ENCODE peak calls at places on chromosome 19, in nine cellular contexts. One of them, this sample, is unnamed.

GRCh38 chr19:397321-397720 is 11.6 kb downstream of the C2CD4C start:
- DNase-seq in uterus: no peak
- DNase-seq in ascending aorta: no peak
- DNase-seq in foreskin fibroblast: no peak
- DNase-seq in fibroblast of mammary gland: no peak
- DNase-seq in upper lobe of left lung: no peak
- DNase-seq in heart left ventricle: peak
- DNase-seq in fibroblast of the aortic adventitia: no peak
- DNase-seq in hepatocyte: no peak
- DNase-seq in this sample: no peak

GRCh38 chr19:18008814-18009213 is 844 bp downstream of the ARRDC2 start:
- DNase-seq in uterus: no peak
- DNase-seq in fibroblast of mammary gland: no peak
- DNase-seq in heart left ventricle: no peak
- DNase-seq in hepatocyte: no peak
- DNase-seq in foreskin fibroblast: no peak
- DNase-seq in ascending aorta: no peak
- DNase-seq in upper lobe of left lung: no peak
- DNase-seq in fibroblast of the aortic adventitia: no peak
- DNase-seq in this sample: no peak

GRCh38 chr19:29680447-29680846 is 15.2 kb downstream of the PLEKHF1 start:
- DNase-seq in foreskin fibroblast: no peak
- DNase-seq in uterus: no peak
- DNase-seq in fibroblast of the aortic adventitia: no peak
- DNase-seq in fibroblast of mammary gland: no peak
- DNase-seq in heart left ventricle: no peak
- DNase-seq in hepatocyte: no peak
- DNase-seq in ascending aorta: no peak
- DNase-seq in upper lobe of left lung: peak
- DNase-seq in this sample: no peak

GRCh38 chr19:18903146-18904056 is 7.4 kb upstream of the CERS1 start:
- DNase-seq in upper lobe of left lung: peak
- DNase-seq in heart left ventricle: no peak
- DNase-seq in foreskin fibroblast: no peak
- DNase-seq in fibroblast of the aortic adventitia: no peak
- DNase-seq in ascending aorta: no peak
- DNase-seq in hepatocyte: no peak
- DNase-seq in fibroblast of mammary gland: no peak
- DNase-seq in uterus: no peak
- DNase-seq in this sample: no peak

GRCh38 chr19:44512326-44513298 is 12.3 kb upstream of the ZNF180 start:
- DNase-seq in uterus: no peak
- DNase-seq in ascending aorta: no peak
- DNase-seq in heart left ventricle: no peak
- DNase-seq in upper lobe of left lung: peak
- DNase-seq in hepatocyte: peak
- DNase-seq in fibroblast of the aortic adventitia: peak
- DNase-seq in fibroblast of mammary gland: peak
- DNase-seq in foreskin fibroblast: peak
- DNase-seq in this sample: no peak

GRCh38 chr19:18046066-18046718 is 38.2 kb downstream of the ARRDC2 start:
- DNase-seq in ascending aorta: no peak
- DNase-seq in foreskin fibroblast: peak
- DNase-seq in heart left ventricle: no peak
- DNase-seq in fibroblast of the aortic adventitia: peak
- DNase-seq in hepatocyte: no peak
- DNase-seq in upper lobe of left lung: no peak
- DNase-seq in uterus: no peak
- DNase-seq in fibroblast of mammary gland: peak
- DNase-seq in this sample: peak

GRCh38 chr19:27767234-27767633 is 1445.7 kb downstream of the UQCRFS1 start:
- DNase-seq in foreskin fibroblast: no peak
- DNase-seq in uterus: no peak
- DNase-seq in heart left ventricle: no peak
- DNase-seq in ascending aorta: no peak
- DNase-seq in fibroblast of mammary gland: no peak
- DNase-seq in hepatocyte: no peak
- DNase-seq in fibroblast of the aortic adventitia: no peak
- DNase-seq in upper lobe of left lung: no peak
- DNase-seq in this sample: no peak

GRCh38 chr19:19543640-19544039 is 5.6 kb downstream of the CILP2 start:
- DNase-seq in upper lobe of left lung: peak
- DNase-seq in uterus: no peak
- DNase-seq in heart left ventricle: no peak
- DNase-seq in foreskin fibroblast: no peak
- DNase-seq in ascending aorta: no peak
- DNase-seq in fibroblast of the aortic adventitia: no peak
- DNase-seq in hepatocyte: no peak
- DNase-seq in fibroblast of mammary gland: no peak
- DNase-seq in this sample: no peak

GRCh38 chr19:18387395-18387794 is 1.4 kb downstream of the GDF15 start:
- DNase-seq in foreskin fibroblast: no peak
- DNase-seq in fibroblast of the aortic adventitia: peak
- DNase-seq in hepatocyte: peak
- DNase-seq in heart left ventricle: no peak
- DNase-seq in ascending aorta: no peak
- DNase-seq in upper lobe of left lung: no peak
- DNase-seq in uterus: no peak
- DNase-seq in fibroblast of mammary gland: no peak
- DNase-seq in this sample: no peak

GRCh38 chr19:36213793-36214387 is 575 bp downstream of the ZNF565 start:
- DNase-seq in foreskin fibroblast: peak
- DNase-seq in ascending aorta: peak
- DNase-seq in hepatocyte: peak
- DNase-seq in uterus: no peak
- DNase-seq in upper lobe of left lung: no peak
- DNase-seq in heart left ventricle: no peak
- DNase-seq in fibroblast of the aortic adventitia: no peak
- DNase-seq in fibroblast of mammary gland: peak
- DNase-seq in this sample: no peak

GRCh38 chr19:31064486-31064885 is 284.8 kb downstream of the TSHZ3 start:
- DNase-seq in hepatocyte: no peak
- DNase-seq in ascending aorta: no peak
- DNase-seq in fibroblast of the aortic adventitia: no peak
- DNase-seq in fibroblast of mammary gland: no peak
- DNase-seq in upper lobe of left lung: no peak
- DNase-seq in uterus: no peak
- DNase-seq in foreskin fibroblast: no peak
- DNase-seq in heart left ventricle: no peak
- DNase-seq in this sample: no peak

GRCh38 chr19:58007285-58007684 is 4.7 kb upstream of the ZNF606 start:
- DNase-seq in fibroblast of the aortic adventitia: no peak
- DNase-seq in heart left ventricle: no peak
- DNase-seq in fibroblast of mammary gland: no peak
- DNase-seq in uterus: no peak
- DNase-seq in ascending aorta: no peak
- DNase-seq in upper lobe of left lung: no peak
- DNase-seq in foreskin fibroblast: no peak
- DNase-seq in hepatocyte: no peak
- DNase-seq in this sample: no peak

GRCh38 chr19:39704181-39705044 is at the start of gene LGALS14:
- DNase-seq in foreskin fibroblast: no peak
- DNase-seq in hepatocyte: peak
- DNase-seq in heart left ventricle: no peak
- DNase-seq in fibroblast of the aortic adventitia: no peak
- DNase-seq in ascending aorta: no peak
- DNase-seq in fibroblast of mammary gland: no peak
- DNase-seq in uterus: no peak
- DNase-seq in upper lobe of left lung: no peak
- DNase-seq in this sample: no peak

GRCh38 chr19:10717054-10717355 is 874 bp upstream of the DNM2 start:
- DNase-seq in fibroblast of mammary gland: no peak
- DNase-seq in foreskin fibroblast: no peak
- DNase-seq in fibroblast of the aortic adventitia: no peak
- DNase-seq in hepatocyte: no peak
- DNase-seq in upper lobe of left lung: no peak
- DNase-seq in heart left ventricle: no peak
- DNase-seq in ascending aorta: no peak
- DNase-seq in uterus: no peak
- DNase-seq in this sample: no peak
- H3K4me3 ChIP-seq in fibroblast of mammary gland: peak
- H3K4me3 ChIP-seq in foreskin fibroblast: peak
- H3K4me3 ChIP-seq in fibroblast of the aortic adventitia: peak
- H3K4me3 ChIP-seq in hepatocyte: no peak
- H3K4me3 ChIP-seq in upper lobe of left lung: no peak
- H3K4me3 ChIP-seq in heart left ventricle: no peak
- H3K4me3 ChIP-seq in ascending aorta: no peak
- H3K4me3 ChIP-seq in uterus: no peak
- H3K4me3 ChIP-seq in this sample: no peak

DNA sequence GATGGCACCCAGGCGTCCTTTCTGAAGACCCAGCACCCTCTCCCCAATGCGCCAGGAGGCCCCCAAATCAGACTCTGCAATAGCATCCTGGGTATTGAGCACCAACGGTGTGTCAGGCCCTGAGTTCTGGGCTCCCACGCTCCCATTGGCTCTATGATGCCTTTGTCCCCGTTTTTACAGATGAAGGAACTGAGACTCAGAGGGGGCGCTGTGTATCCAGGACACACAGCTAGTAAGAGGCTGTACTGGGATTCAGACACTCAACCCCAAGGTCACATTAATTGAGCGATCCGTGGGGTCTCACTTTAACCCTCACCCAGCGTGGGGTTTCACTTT is 42.5 kb downstream of the CYP4F22 start:
- DNase-seq in hepatocyte: no peak
- DNase-seq in fibroblast of mammary gland: no peak
- DNase-seq in fibroblast of the aortic adventitia: no peak
- DNase-seq in foreskin fibroblast: no peak
- DNase-seq in upper lobe of left lung: no peak
- DNase-seq in ascending aorta: no peak
- DNase-seq in uterus: no peak
- DNase-seq in heart left ventricle: no peak
- DNase-seq in this sample: no peak
- TF ChIP-seq CTCF in hepatocyte: no peak
- TF ChIP-seq CTCF in fibroblast of mammary gland: no peak
- TF ChIP-seq CTCF in fibroblast of the aortic adventitia: no peak
- TF ChIP-seq CTCF in foreskin fibroblast: no peak
- TF ChIP-seq CTCF in upper lobe of left lung: no peak
- TF ChIP-seq CTCF in ascending aorta: no peak
- TF ChIP-seq CTCF in uterus: no peak
- TF ChIP-seq CTCF in heart left ventricle: no peak
- TF ChIP-seq CTCF in this sample: no peak

GRCh38 chr19:48928164-48929005 is 5.1 kb upstream of the DHDH start:
- DNase-seq in fibroblast of the aortic adventitia: peak
- DNase-seq in fibroblast of mammary gland: peak
- DNase-seq in uterus: no peak
- DNase-seq in heart left ventricle: no peak
- DNase-seq in foreskin fibroblast: no peak
- DNase-seq in ascending aorta: no peak
- DNase-seq in upper lobe of left lung: no peak
- DNase-seq in hepatocyte: no peak
- DNase-seq in this sample: no peak

GRCh38 chr19:48921721-48922500 is 11.6 kb upstream of the DHDH start:
- DNase-seq in fibroblast of mammary gland: no peak
- DNase-seq in fibroblast of the aortic adventitia: no peak
- DNase-seq in heart left ventricle: no peak
- DNase-seq in hepatocyte: no peak
- DNase-seq in uterus: no peak
- DNase-seq in ascending aorta: no peak
- DNase-seq in upper lobe of left lung: no peak
- DNase-seq in foreskin fibroblast: no peak
- DNase-seq in this sample: no peak

GRCh38 chr19:48922548-48923490 is 10.7 kb upstream of the DHDH start:
- DNase-seq in uterus: no peak
- DNase-seq in ascending aorta: no peak
- DNase-seq in fibroblast of mammary gland: no peak
- DNase-seq in foreskin fibroblast: no peak
- DNase-seq in heart left ventricle: no peak
- DNase-seq in hepatocyte: no peak
- DNase-seq in upper lobe of left lung: no peak
- DNase-seq in fibroblast of the aortic adventitia: no peak
- DNase-seq in this sample: no peak

GRCh38 chr19:48925240-48925843 is 8.2 kb upstream of the DHDH start:
- DNase-seq in ascending aorta: no peak
- DNase-seq in heart left ventricle: no peak
- DNase-seq in fibroblast of mammary gland: peak
- DNase-seq in fibroblast of the aortic adventitia: peak
- DNase-seq in uterus: no peak
- DNase-seq in foreskin fibroblast: no peak
- DNase-seq in upper lobe of left lung: no peak
- DNase-seq in hepatocyte: peak
- DNase-seq in this sample: no peak

DNA sequence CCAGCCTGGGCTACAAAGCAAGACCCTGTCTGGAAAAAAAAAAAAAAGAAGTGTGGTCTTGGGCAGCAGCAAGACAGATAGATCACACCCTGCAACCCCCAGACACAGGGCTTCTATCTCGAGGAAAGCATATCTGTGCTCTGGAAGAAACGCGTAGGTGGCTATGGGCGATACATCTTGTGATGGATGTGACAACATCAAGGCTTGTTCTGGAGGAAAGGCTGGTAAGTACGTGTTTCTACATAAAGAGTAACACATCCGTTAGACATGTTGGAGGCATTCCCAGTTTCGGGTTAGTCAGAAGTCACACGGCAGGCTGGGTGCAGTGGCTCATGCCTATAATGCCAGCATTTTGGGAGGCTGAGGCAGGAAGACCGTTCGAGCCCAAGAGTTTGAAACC is 6.6 kb upstream of the DHDH start:
- DNase-seq in fibroblast of mammary gland: peak
- DNase-seq in heart left ventricle: no peak
- DNase-seq in ascending aorta: peak
- DNase-seq in hepatocyte: peak
- DNase-seq in foreskin fibroblast: peak
- DNase-seq in uterus: peak
- DNase-seq in fibroblast of the aortic adventitia: peak
- DNase-seq in upper lobe of left lung: no peak
- DNase-seq in this sample: peak
- H3K4me3 ChIP-seq in fibroblast of mammary gland: no peak
- H3K4me3 ChIP-seq in heart left ventricle: no peak
- H3K4me3 ChIP-seq in ascending aorta: no peak
- H3K4me3 ChIP-seq in hepatocyte: no peak
- H3K4me3 ChIP-seq in foreskin fibroblast: no peak
- H3K4me3 ChIP-seq in uterus: no peak
- H3K4me3 ChIP-seq in fibroblast of the aortic adventitia: no peak
- H3K4me3 ChIP-seq in upper lobe of left lung: no peak
- H3K4me3 ChIP-seq in this sample: no peak

GRCh38 chr19:42075616-42076374 is at the start of gene ZNF574:
- DNase-seq in foreskin fibroblast: peak
- DNase-seq in hepatocyte: peak
- DNase-seq in heart left ventricle: peak
- DNase-seq in upper lobe of left lung: peak
- DNase-seq in ascending aorta: peak
- DNase-seq in uterus: peak
- DNase-seq in fibroblast of the aortic adventitia: peak
- DNase-seq in fibroblast of mammary gland: peak
- DNase-seq in this sample: peak
- TF ChIP-seq CTCF in foreskin fibroblast: no peak
- TF ChIP-seq CTCF in hepatocyte: no peak
- TF ChIP-seq CTCF in heart left ventricle: no peak
- TF ChIP-seq CTCF in upper lobe of left lung: no peak
- TF ChIP-seq CTCF in ascending aorta: no peak
- TF ChIP-seq CTCF in uterus: no peak
- TF ChIP-seq CTCF in fibroblast of the aortic adventitia: no peak
- TF ChIP-seq CTCF in fibroblast of mammary gland: no peak
- TF ChIP-seq CTCF in this sample: no peak